ENCODE peak calls at places on chromosomes 1 and 21, in ten cellular contexts. One of them, this sample, is unnamed.

GRCh38 chr1:155911156-155912055 is at the start of gene RIT1:
- DNase-seq in ovary: peak; percentile 84
- DNase-seq in tibial nerve: peak; percentile 84
- DNase-seq in sigmoid colon: peak; percentile 95
- DNase-seq in stomach: peak; percentile 92
- DNase-seq in A549: peak; percentile 86
- DNase-seq in transverse colon: peak; percentile 93
- DNase-seq in GM12878: peak; percentile 69
- DNase-seq in esophagus muscularis mucosa: peak; percentile 94
- DNase-seq in K562: peak; percentile 93
- DNase-seq in this sample: peak; percentile 95

GRCh38 chr1:145690587-145691558 is 16.3 kb downstream of the PDZK1 start:
- DNase-seq in tibial nerve: no peak
- DNase-seq in esophagus muscularis mucosa: no peak
- DNase-seq in sigmoid colon: no peak
- DNase-seq in A549: no peak
- DNase-seq in ovary: no peak
- DNase-seq in K562: no peak
- DNase-seq in stomach: no peak
- DNase-seq in GM12878: peak; percentile 51
- DNase-seq in transverse colon: peak; percentile 17
- DNase-seq in this sample: no peak

GRCh38 chr1:234944439-234945369 is 183.9 kb downstream of the TOMM20 start:
- DNase-seq in tibial nerve: no peak
- DNase-seq in stomach: no peak
- DNase-seq in esophagus muscularis mucosa: no peak
- DNase-seq in sigmoid colon: no peak
- DNase-seq in transverse colon: no peak
- DNase-seq in GM12878: no peak
- DNase-seq in ovary: no peak
- DNase-seq in K562: no peak
- DNase-seq in A549: no peak
- DNase-seq in this sample: no peak

GRCh38 chr21:37224861-37225260 is 42.3 kb downstream of the VPS26C start:
- DNase-seq in transverse colon: no peak
- DNase-seq in stomach: no peak
- DNase-seq in esophagus muscularis mucosa: no peak
- DNase-seq in A549: no peak
- DNase-seq in GM12878: no peak
- DNase-seq in sigmoid colon: no peak
- DNase-seq in ovary: no peak
- DNase-seq in K562: no peak
- DNase-seq in tibial nerve: no peak
- DNase-seq in this sample: no peak

GRCh38 chr1:238752332-238752731 is 634.0 kb upstream of the CHRM3 start:
- DNase-seq in esophagus muscularis mucosa: no peak
- DNase-seq in K562: no peak
- DNase-seq in tibial nerve: no peak
- DNase-seq in GM12878: no peak
- DNase-seq in ovary: no peak
- DNase-seq in sigmoid colon: no peak
- DNase-seq in A549: no peak
- DNase-seq in transverse colon: no peak
- DNase-seq in stomach: no peak
- DNase-seq in this sample: no peak

GRCh38 chr1:200490183-200490582 is 80.3 kb upstream of the ZNF281 start:
- DNase-seq in transverse colon: no peak
- DNase-seq in A549: no peak
- DNase-seq in sigmoid colon: no peak
- DNase-seq in tibial nerve: no peak
- DNase-seq in esophagus muscularis mucosa: no peak
- DNase-seq in stomach: no peak
- DNase-seq in GM12878: no peak
- DNase-seq in ovary: no peak
- DNase-seq in K562: no peak
- DNase-seq in this sample: no peak

GRCh38 chr1:39507230-39507928 is 15.9 kb downstream of the BMP8A start:
- DNase-seq in tibial nerve: no peak
- DNase-seq in ovary: no peak
- DNase-seq in sigmoid colon: peak; percentile 42
- DNase-seq in GM12878: no peak
- DNase-seq in transverse colon: no peak
- DNase-seq in esophagus muscularis mucosa: no peak
- DNase-seq in A549: no peak
- DNase-seq in K562: peak; percentile 46
- DNase-seq in stomach: no peak
- DNase-seq in this sample: no peak

GRCh38 chr1:223231011-223231572 is 88.0 kb upstream of the TLR5 start:
- DNase-seq in stomach: no peak
- DNase-seq in esophagus muscularis mucosa: no peak
- DNase-seq in tibial nerve: no peak
- DNase-seq in ovary: no peak
- DNase-seq in K562: no peak
- DNase-seq in GM12878: no peak
- DNase-seq in A549: no peak
- DNase-seq in sigmoid colon: no peak
- DNase-seq in transverse colon: no peak
- DNase-seq in this sample: no peak

GRCh38 chr1:204929487-204930185 is 59.0 kb downstream of the NFASC start:
- DNase-seq in esophagus muscularis mucosa: no peak
- DNase-seq in sigmoid colon: peak; percentile 27
- DNase-seq in ovary: no peak
- DNase-seq in tibial nerve: no peak
- DNase-seq in A549: no peak
- DNase-seq in K562: no peak
- DNase-seq in stomach: no peak
- DNase-seq in transverse colon: no peak
- DNase-seq in GM12878: no peak
- DNase-seq in this sample: no peak

GRCh38 chr1:217660353-217661062 is 29.4 kb downstream of the SPATA17 start:
- DNase-seq in A549: peak; percentile 82
- DNase-seq in GM12878: no peak
- DNase-seq in transverse colon: no peak
- DNase-seq in K562: no peak
- DNase-seq in stomach: no peak
- DNase-seq in tibial nerve: no peak
- DNase-seq in ovary: no peak
- DNase-seq in sigmoid colon: no peak
- DNase-seq in esophagus muscularis mucosa: no peak
- DNase-seq in this sample: no peak

GRCh38 chr1:33250724-33251123 is 5.6 kb upstream of the ZNF362 start:
- DNase-seq in ovary: no peak
- DNase-seq in A549: no peak
- DNase-seq in transverse colon: no peak
- DNase-seq in GM12878: no peak
- DNase-seq in sigmoid colon: no peak
- DNase-seq in K562: no peak
- DNase-seq in esophagus muscularis mucosa: no peak
- DNase-seq in tibial nerve: no peak
- DNase-seq in stomach: no peak
- DNase-seq in this sample: no peak

GRCh38 chr1:192538407-192539311 is 36.9 kb upstream of the RGS1 start:
- DNase-seq in stomach: no peak
- DNase-seq in A549: no peak
- DNase-seq in esophagus muscularis mucosa: no peak
- DNase-seq in sigmoid colon: no peak
- DNase-seq in tibial nerve: no peak
- DNase-seq in transverse colon: no peak
- DNase-seq in K562: no peak
- DNase-seq in GM12878: peak; percentile 85
- DNase-seq in ovary: no peak
- DNase-seq in this sample: no peak

GRCh38 chr1:53410691-53411090 is 48.5 kb upstream of the DMRTB1 start:
- DNase-seq in stomach: no peak
- DNase-seq in transverse colon: no peak
- DNase-seq in ovary: no peak
- DNase-seq in GM12878: no peak
- DNase-seq in sigmoid colon: peak; percentile 19
- DNase-seq in K562: no peak
- DNase-seq in tibial nerve: no peak
- DNase-seq in A549: no peak
- DNase-seq in esophagus muscularis mucosa: no peak
- DNase-seq in this sample: no peak

GRCh38 chr21:34085129-34085528 is 11.8 kb downstream of the MRPS6 start:
- DNase-seq in esophagus muscularis mucosa: no peak
- DNase-seq in transverse colon: no peak
- DNase-seq in sigmoid colon: no peak
- DNase-seq in ovary: no peak
- DNase-seq in K562: no peak
- DNase-seq in tibial nerve: no peak
- DNase-seq in A549: no peak
- DNase-seq in stomach: no peak
- DNase-seq in GM12878: no peak
- DNase-seq in this sample: no peak

DNA sequence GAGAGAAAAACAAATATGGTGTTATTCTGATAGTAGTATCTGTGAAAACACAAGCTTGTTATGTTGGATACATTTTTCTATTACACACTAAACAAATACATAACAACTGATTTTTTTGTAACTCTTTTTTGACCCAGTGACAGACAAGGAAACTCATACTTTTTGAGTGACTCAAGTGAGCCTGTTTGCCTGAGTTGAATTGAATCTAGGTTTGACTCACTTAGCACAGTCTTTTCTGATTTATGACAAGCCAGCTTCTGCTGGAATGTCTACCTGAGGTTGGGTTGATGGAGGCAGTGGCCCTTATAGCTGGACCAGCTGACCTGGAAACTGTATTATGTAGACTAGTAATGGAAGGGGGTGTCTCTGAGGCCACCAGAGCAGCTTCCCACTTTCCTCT is 4.3 kb upstream of the CLCA4 start:
- DNase-seq in stomach: no peak
- DNase-seq in sigmoid colon: no peak
- DNase-seq in A549: no peak
- DNase-seq in K562: no peak
- DNase-seq in transverse colon: no peak
- DNase-seq in esophagus muscularis mucosa: no peak
- DNase-seq in GM12878: no peak
- DNase-seq in ovary: no peak
- DNase-seq in tibial nerve: no peak
- DNase-seq in this sample: no peak
- TF ChIP-seq EP300 in stomach: no peak
- TF ChIP-seq EP300 in sigmoid colon: no peak
- TF ChIP-seq EP300 in A549: no peak
- TF ChIP-seq EP300 in K562: no peak
- TF ChIP-seq EP300 in transverse colon: no peak
- TF ChIP-seq EP300 in esophagus muscularis mucosa: no peak
- TF ChIP-seq EP300 in GM12878: no peak
- TF ChIP-seq EP300 in ovary: no peak
- TF ChIP-seq EP300 in tibial nerve: no peak
- TF ChIP-seq EP300 in this sample: no peak

DNA sequence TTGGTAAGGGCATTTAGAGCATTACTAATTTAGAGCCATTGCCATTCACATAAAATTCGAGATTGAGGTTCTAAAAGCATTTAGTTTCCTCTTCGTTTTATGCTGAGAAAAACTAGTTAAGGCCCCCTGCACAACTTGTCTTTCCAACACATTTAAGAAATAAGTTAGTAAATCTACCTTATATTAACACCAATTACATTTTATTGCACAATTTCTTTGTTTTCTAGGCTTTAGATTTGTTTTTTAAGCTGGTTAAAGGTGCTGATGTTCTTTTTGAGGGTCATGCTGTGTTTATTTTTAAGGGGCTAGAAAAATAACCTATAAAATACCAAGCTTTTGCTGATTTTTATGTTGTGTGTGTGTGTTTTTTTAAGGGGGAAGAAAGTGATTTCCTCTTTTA is 1.2 kb downstream of the CEPT1 start:
- DNase-seq in stomach: no peak
- DNase-seq in A549: no peak
- DNase-seq in ovary: no peak
- DNase-seq in sigmoid colon: no peak
- DNase-seq in esophagus muscularis mucosa: no peak
- DNase-seq in GM12878: no peak
- DNase-seq in transverse colon: no peak
- DNase-seq in tibial nerve: no peak
- DNase-seq in K562: no peak
- DNase-seq in this sample: no peak
- H3K4me1 ChIP-seq in stomach: peaks cover 52% of the 10 kb centered on the region
- H3K4me1 ChIP-seq in A549: peaks cover 15% of the 10 kb centered on the region
- H3K4me1 ChIP-seq in ovary: peaks cover 5% of the 10 kb centered on the region
- H3K4me1 ChIP-seq in sigmoid colon: peaks cover 40% of the 10 kb centered on the region
- H3K4me1 ChIP-seq in esophagus muscularis mucosa: peaks cover 30% of the 10 kb centered on the region
- H3K4me1 ChIP-seq in GM12878: peaks cover 12% of the 10 kb centered on the region
- H3K4me1 ChIP-seq in transverse colon: peaks cover 6% of the 10 kb centered on the region
- H3K4me1 ChIP-seq in tibial nerve: peaks cover 57% of the 10 kb centered on the region
- H3K4me1 ChIP-seq in K562: peaks cover 8% of the 10 kb centered on the region
- H3K4me1 ChIP-seq in this sample: peaks cover 35% of the 10 kb centered on the region

GRCh38 chr1:38029081-38029681 is 16.6 kb downstream of the UTP11 start:
- DNase-seq in A549: no peak
- DNase-seq in sigmoid colon: peak; percentile 74
- DNase-seq in esophagus muscularis mucosa: no peak
- DNase-seq in K562: peak; percentile 47
- DNase-seq in ovary: peak; percentile 42
- DNase-seq in tibial nerve: no peak
- DNase-seq in GM12878: no peak
- DNase-seq in stomach: no peak
- DNase-seq in transverse colon: no peak
- DNase-seq in this sample: no peak

GRCh38 chr1:38031513-38031866 is 15.1 kb downstream of the POU3F1 start:
- DNase-seq in A549: no peak
- DNase-seq in transverse colon: no peak
- DNase-seq in ovary: no peak
- DNase-seq in sigmoid colon: no peak
- DNase-seq in GM12878: no peak
- DNase-seq in esophagus muscularis mucosa: no peak
- DNase-seq in stomach: no peak
- DNase-seq in K562: no peak
- DNase-seq in tibial nerve: no peak
- DNase-seq in this sample: no peak

GRCh38 chr1:38028671-38029070 is 16.1 kb downstream of the UTP11 start:
- DNase-seq in A549: no peak
- DNase-seq in stomach: no peak
- DNase-seq in sigmoid colon: peak; percentile 51
- DNase-seq in ovary: no peak
- DNase-seq in transverse colon: no peak
- DNase-seq in esophagus muscularis mucosa: no peak
- DNase-seq in tibial nerve: no peak
- DNase-seq in K562: no peak
- DNase-seq in GM12878: no peak
- DNase-seq in this sample: no peak

GRCh38 chr1:38030596-38031512 is 15.7 kb downstream of the POU3F1 start:
- DNase-seq in esophagus muscularis mucosa: no peak
- DNase-seq in GM12878: no peak
- DNase-seq in sigmoid colon: no peak
- DNase-seq in tibial nerve: no peak
- DNase-seq in stomach: no peak
- DNase-seq in A549: no peak
- DNase-seq in transverse colon: no peak
- DNase-seq in K562: no peak
- DNase-seq in ovary: no peak
- DNase-seq in this sample: peak; percentile 64

GRCh38 chr1:38029725-38030511 is 16.7 kb downstream of the POU3F1 start:
- DNase-seq in stomach: no peak
- DNase-seq in A549: no peak
- DNase-seq in K562: no peak
- DNase-seq in transverse colon: peak; percentile 21
- DNase-seq in GM12878: peak; percentile 75
- DNase-seq in ovary: no peak
- DNase-seq in esophagus muscularis mucosa: no peak
- DNase-seq in tibial nerve: no peak
- DNase-seq in sigmoid colon: peak; percentile 68
- DNase-seq in this sample: peak; percentile 37
- H3K27ac ChIP-seq in stomach: no peak overlapping the region
- H3K27ac ChIP-seq in A549: peak overlapping the region; percentile 52
- H3K27ac ChIP-seq in K562: no peak overlapping the region
- H3K27ac ChIP-seq in transverse colon: peak overlapping the region; percentile 11
- H3K27ac ChIP-seq in GM12878: peak overlapping the region; percentile 79
- H3K27ac ChIP-seq in ovary: peak overlapping the region; percentile 41
- H3K27ac ChIP-seq in esophagus muscularis mucosa: no peak overlapping the region
- H3K27ac ChIP-seq in tibial nerve: peak overlapping the region; percentile 86
- H3K27ac ChIP-seq in sigmoid colon: no peak overlapping the region
- H3K27ac ChIP-seq in this sample: no peak overlapping the region

GRCh38 chr1:248788327-248788726 is 32.8 kb upstream of the LYPD8 start:
- DNase-seq in transverse colon: no peak
- DNase-seq in A549: no peak
- DNase-seq in esophagus muscularis mucosa: peak; percentile 37
- DNase-seq in ovary: no peak
- DNase-seq in GM12878: no peak
- DNase-seq in K562: no peak
- DNase-seq in stomach: no peak
- DNase-seq in sigmoid colon: no peak
- DNase-seq in tibial nerve: no peak
- DNase-seq in this sample: no peak
- TF ChIP-seq EP300 in transverse colon: no peak
- TF ChIP-seq EP300 in A549: no peak
- TF ChIP-seq EP300 in esophagus muscularis mucosa: no peak
- TF ChIP-seq EP300 in ovary: no peak
- TF ChIP-seq EP300 in GM12878: no peak
- TF ChIP-seq EP300 in K562: no peak
- TF ChIP-seq EP300 in stomach: no peak
- TF ChIP-seq EP300 in sigmoid colon: no peak
- TF ChIP-seq EP300 in tibial nerve: no peak
- TF ChIP-seq EP300 in this sample: no peak